ENCODE peak calls at places on chromosome 11, in four cellular contexts. N is GM12878, Z is K562, Y is HepG2. C is an unnamed sample.

GRCh38 chr11:26996056-26996455 is 2.1 kb downstream of the FIBIN start:
- DNase-seq in N (no peak), Z (no peak), Y (no peak), C (no peak)

GRCh38 chr11:134589155-134589554 is 177.1 kb upstream of the B3GAT1 start:
- DNase-seq in N (no peak), Z (no peak), Y (no peak), C (no peak)

GRCh38 chr11:130945945-130946344 is 29.7 kb upstream of the SNX19 start:
- DNase-seq in N (no peak), Z (no peak), Y (no peak), C (no peak)

GRCh38 chr11:30458541-30458940 is 127.6 kb downstream of the MPPED2 start:
- DNase-seq in N (no peak), Z (no peak), Y (no peak), C (no peak)

GRCh38 chr11:79054636-79055035 is 386.2 kb downstream of the TENM4 start:
- DNase-seq in N (no peak), Z (no peak), Y (no peak), C (no peak)

GRCh38 chr11:69218946-69219720 is 63.4 kb downstream of the SMIM38 start:
- DNase-seq in N (no peak), Z (no peak), Y (no peak), C (no peak)

GRCh38 chr11:78179459-78180071 is 8.9 kb downstream of the KCTD21 start:
- DNase-seq in N (no peak), Z (no peak), Y (peak), C (no peak)

GRCh38 chr11:104694259-104695070 is 203.8 kb downstream of the CASP12 start:
- DNase-seq in N (no peak), Z (no peak), Y (no peak), C (no peak)

GRCh38 chr11:66981976-66982578 is 7.0 kb downstream of the C11orf86 start:
- DNase-seq in N (no peak), Z (peak), Y (peak), C (no peak)

GRCh38 chr11:103926990-103927389 is 109.5 kb upstream of the DDI1 start:
- DNase-seq in N (no peak), Z (no peak), Y (no peak), C (no peak)

GRCh38 chr11:119518746-119519382 is 95.9 kb upstream of the THY1 start:
- DNase-seq in N (no peak), Z (peak), Y (no peak), C (peak)

GRCh38 chr11:121450424-121450823 is 1.7 kb upstream of the SORL1 start:
- DNase-seq in N (no peak), Z (no peak), Y (no peak), C (no peak)
- TF ChIP-seq CREM in N (no peak), Z (no peak), Y (no peak), C (no peak)

GRCh38 chr11:86624366-86624765 is 48.0 kb downstream of the ME3 start:
- DNase-seq in N (no peak), Z (no peak), Y (no peak), C (no peak)
- TF ChIP-seq CREM in N (no peak), Z (no peak), Y (no peak), C (no peak)

DNA sequence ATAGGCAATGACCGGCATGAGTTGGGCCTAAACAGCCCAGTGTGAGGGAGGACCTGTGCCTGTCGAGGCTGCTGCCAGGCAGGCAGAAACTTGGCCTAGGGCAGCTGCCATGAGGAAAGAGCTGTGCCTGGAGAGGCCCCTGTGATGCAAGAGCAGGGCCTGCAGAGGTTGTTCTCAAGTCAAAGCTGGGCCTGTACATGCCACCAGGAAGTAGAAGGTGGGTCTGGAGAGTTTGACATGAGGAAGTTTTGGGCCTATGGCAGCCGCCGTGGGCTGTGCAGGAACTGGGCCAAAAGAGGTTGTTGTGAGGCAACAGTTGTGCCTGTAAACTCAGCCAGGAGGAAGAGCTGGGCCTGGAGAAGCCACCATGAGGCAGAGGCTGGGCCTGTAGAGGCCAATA is 43.2 kb downstream of the OR4C45 start:
- DNase-seq in N (no peak), Z (no peak), Y (no peak), C (no peak)
- TF ChIP-seq CREM in N (no peak), Z (no peak), Y (no peak), C (no peak)

GRCh38 chr11:102116453-102117205 is 6.4 kb downstream of the YAP1 start:
- DNase-seq in N (no peak), Z (no peak), Y (peak), C (no peak)
- TF ChIP-seq CREM in N (no peak), Z (no peak), Y (no peak), C (no peak)

GRCh38 chr11:33449798-33450197 is 192.6 kb downstream of the HIPK3 start:
- DNase-seq in N (no peak), Z (no peak), Y (no peak), C (no peak)
- TF ChIP-seq CREM in N (no peak), Z (no peak), Y (no peak), C (no peak)

GRCh38 chr11:1753426-1754305 is 3.3 kb upstream of the IFITM10 start:
- DNase-seq in N (no peak), Z (no peak), Y (no peak), C (no peak)

GRCh38 chr11:1756024-1756561 is 5.7 kb upstream of the IFITM10 start:
- DNase-seq in N (no peak), Z (no peak), Y (no peak), C (no peak)

GRCh38 chr11:1754376-1755150 is 4.2 kb upstream of the IFITM10 start:
- DNase-seq in N (no peak), Z (no peak), Y (no peak), C (no peak)

GRCh38 chr11:1756791-1757771 is 6.6 kb downstream of the CTSD start:
- DNase-seq in N (no peak), Z (no peak), Y (no peak), C (no peak)

DNA sequence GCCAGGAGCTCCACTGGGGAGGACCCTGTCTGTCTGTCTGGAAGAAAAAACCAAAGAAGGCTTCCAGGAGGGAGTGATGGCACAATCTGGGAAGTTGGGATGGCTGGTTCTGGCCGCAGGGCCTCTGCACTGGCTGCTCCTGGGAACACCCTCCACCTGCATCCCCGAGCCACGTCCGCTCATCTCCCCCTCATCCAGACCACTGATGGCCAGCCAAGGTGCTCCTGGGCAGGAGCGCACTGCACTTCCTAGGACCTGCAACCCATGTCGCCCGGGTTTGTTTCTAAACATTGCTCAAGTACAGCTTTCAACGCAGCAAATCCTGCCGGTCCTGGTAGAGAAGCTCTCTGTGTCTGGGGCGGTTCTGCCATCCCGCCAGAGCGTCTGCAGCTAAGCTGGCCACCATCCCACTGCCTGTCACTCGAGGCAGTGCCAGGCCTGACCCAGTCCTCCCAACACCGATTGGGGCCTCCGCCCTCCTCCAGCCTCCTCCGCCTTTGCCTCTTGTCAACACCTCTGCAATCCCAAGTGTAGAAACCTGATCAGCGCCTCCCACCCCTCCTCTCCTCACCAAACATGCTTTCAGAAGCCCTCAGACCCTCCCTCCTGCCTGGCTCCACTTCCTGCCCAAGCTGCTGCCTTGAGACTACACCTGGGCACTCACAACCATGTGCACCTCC is 5.1 kb upstream of the IFITM10 start:
- DNase-seq in N (no peak), Z (no peak), Y (no peak), C (no peak)
- TF ChIP-seq CREM in N (no peak), Z (no peak), Y (no peak), C (no peak)

DNA sequence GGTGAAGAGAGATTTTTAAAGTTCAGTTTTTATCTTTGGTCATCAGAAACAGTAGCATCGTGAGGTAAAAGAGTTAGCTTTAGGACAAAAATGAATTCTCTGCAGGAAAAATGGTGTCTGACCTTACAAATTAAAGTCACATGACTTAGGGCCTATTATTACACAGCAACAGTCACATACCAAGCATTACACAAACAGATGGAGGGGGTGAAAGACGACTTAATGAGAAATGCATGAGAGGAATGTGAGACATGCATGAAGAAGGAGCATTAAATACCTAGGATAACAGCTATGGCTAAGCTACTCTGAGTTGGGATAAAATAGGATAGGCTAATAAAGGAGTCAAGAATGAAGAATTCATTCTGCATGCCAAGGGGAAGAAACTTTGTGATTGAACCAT is 77.5 kb downstream of the BLID start:
- DNase-seq in N (no peak), Z (no peak), Y (no peak), C (no peak)
- TF ChIP-seq CREM in N (no peak), Z (no peak), Y (no peak), C (no peak)

GRCh38 chr11:107221743-107222142 is 203.5 kb upstream of the GUCY1A2 start:
- DNase-seq in N (no peak), Z (no peak), Y (no peak), C (no peak)

DNA sequence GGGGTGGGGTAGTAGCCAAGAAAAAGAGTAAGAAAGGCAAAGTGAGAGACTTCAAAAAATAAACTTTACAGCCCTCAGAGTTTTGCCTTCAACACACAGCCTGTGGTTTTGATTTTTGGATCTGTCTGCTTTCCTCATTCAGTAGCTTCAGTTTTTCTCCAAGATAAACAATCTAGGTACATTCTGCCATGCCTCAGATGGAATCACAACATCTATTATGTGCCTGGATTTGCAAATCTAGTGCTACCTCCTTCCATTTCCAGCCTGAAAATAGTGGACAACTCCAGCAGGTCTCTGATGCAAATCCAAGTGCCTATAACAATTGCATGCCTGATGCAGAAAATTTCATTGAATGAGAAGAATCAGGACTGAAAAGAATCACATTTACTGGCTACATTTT is 206.6 kb upstream of the GUCY1A2 start:
- DNase-seq in N (no peak), Z (no peak), Y (no peak), C (no peak)
- TF ChIP-seq CREM in N (no peak), Z (no peak), Y (no peak), C (no peak)

C was measured in WTC11.